ENCODE peak calls at places on chromosomes 11 and 22, in five cellular contexts. A, X, Y, T and U are unnamed samples. For H3K9me3, the result is how much of the 10 kb centered on the place peaks cover.

GRCh38 chr11:69657911-69658605 is 17.1 kb downstream of the LTO1 start:
- DNase-seq in A (no peak), X (no peak), Y (no peak), T (peak), U (no peak)

GRCh38 chr11:13016415-13016814 is 7.3 kb downstream of the RASSF10 start:
- DNase-seq in A (no peak), X (no peak), Y (no peak), T (no peak), U (no peak)

GRCh38 chr11:43576834-43577521 is 103.6 kb upstream of the HSD17B12 start:
- DNase-seq in A (peak), X (no peak), Y (peak), T (peak), U (no peak)

GRCh38 chr11:96070453-96070852 is 146.5 kb upstream of the MTMR2 start:
- DNase-seq in A (no peak), X (no peak), Y (no peak), T (no peak), U (no peak)

GRCh38 chr11:59135648-59136461 is 6.8 kb upstream of the FAM111A start:
- DNase-seq in A (peak), X (peak), Y (peak), T (peak), U (peak)

GRCh38 chr22:38572065-38572464 is 2.1 kb upstream of the DMC1 start:
- DNase-seq in A (peak), X (no peak), Y (peak), T (peak), U (peak)

GRCh38 chr11:95101935-95102334 is 12.3 kb downstream of the ENDOD1 start:
- DNase-seq in A (no peak), X (no peak), Y (no peak), T (no peak), U (no peak)

GRCh38 chr11:11752688-11753087 is 89.1 kb upstream of the USP47 start:
- DNase-seq in A (no peak), X (no peak), Y (no peak), T (no peak), U (no peak)

GRCh38 chr22:29689872-29690213 is 30.0 kb upstream of the CABP7 start:
- DNase-seq in A (peak), X (no peak), Y (peak), T (peak), U (peak)

GRCh38 chr22:20571531-20572007 is 64.2 kb downstream of the MED15 start:
- DNase-seq in A (peak), X (peak), Y (no peak), T (peak), U (peak)

GRCh38 chr11:44268807-44269080 is 41.2 kb downstream of the ALX4 start:
- DNase-seq in A (no peak), X (no peak), Y (no peak), T (no peak), U (no peak)

GRCh38 chr11:34263462-34264186 is 94.2 kb downstream of the ABTB2 start:
- DNase-seq in A (peak), X (no peak), Y (no peak), T (peak), U (no peak)

GRCh38 chr11:122751298-122752070 is 86.8 kb upstream of the CRTAM start:
- DNase-seq in A (no peak), X (no peak), Y (no peak), T (no peak), U (no peak)

GRCh38 chr11:24131698-24132097 is 365.2 kb upstream of the LUZP2 start:
- DNase-seq in A (no peak), X (no peak), Y (no peak), T (no peak), U (no peak)

GRCh38 chr22:47393191-47393590 is 630.7 kb downstream of the TBC1D22A start:
- DNase-seq in A (no peak), X (no peak), Y (no peak), T (no peak), U (no peak)
- H3K9me3 ChIP-seq in A (under half), X (under half), Y (under half), T (under half), U (under half)

DNA sequence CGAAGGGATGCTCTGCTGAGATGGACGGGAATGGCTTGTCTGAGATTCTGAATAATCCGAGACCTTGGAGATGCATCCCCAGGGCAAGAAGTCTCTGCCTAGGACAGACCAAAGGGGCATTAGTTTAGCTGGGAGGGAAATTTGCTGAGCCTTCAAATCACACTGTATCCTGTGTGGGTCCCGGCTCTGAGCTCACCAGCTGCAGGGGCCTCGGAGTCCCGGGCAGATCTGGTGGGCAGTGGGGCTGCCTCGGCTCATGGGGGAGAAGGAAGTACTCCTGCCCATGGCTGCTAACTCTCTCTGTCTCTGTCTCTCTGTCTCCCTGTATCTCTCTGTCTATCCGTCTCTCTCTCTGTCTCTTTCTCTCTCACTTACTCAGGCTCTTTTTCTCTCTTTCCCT is 522.4 kb downstream of the TBC1D22A start:
- DNase-seq in A (no peak), X (no peak), Y (no peak), T (no peak), U (no peak)
- H3K9me3 ChIP-seq in A (under half), X (under half), Y (under half), T (under half), U (under half)

GRCh38 chr22:47295226-47295901 is 532.9 kb downstream of the TBC1D22A start:
- DNase-seq in A (no peak), X (no peak), Y (no peak), T (peak), U (no peak)

GRCh38 chr22:47297261-47298016 is 535.0 kb downstream of the TBC1D22A start:
- DNase-seq in A (no peak), X (no peak), Y (no peak), T (no peak), U (no peak)

GRCh38 chr22:47295982-47296381 is 533.5 kb downstream of the TBC1D22A start:
- DNase-seq in A (no peak), X (no peak), Y (no peak), T (peak), U (no peak)

GRCh38 chr22:47298017-47298820 is 535.8 kb downstream of the TBC1D22A start:
- DNase-seq in A (no peak), X (no peak), Y (no peak), T (no peak), U (no peak)

GRCh38 chr22:47296405-47297260 is 534.2 kb downstream of the TBC1D22A start:
- DNase-seq in A (no peak), X (no peak), Y (no peak), T (no peak), U (no peak)
- H3K9me3 ChIP-seq in A (under half), X (under half), Y (under half), T (half or more), U (under half)

GRCh38 chr11:7576671-7577225 is 62.9 kb downstream of the PPFIBP2 start:
- DNase-seq in A (no peak), X (no peak), Y (peak), T (no peak), U (no peak)

GRCh38 chr11:7578276-7578955 is 64.6 kb downstream of the PPFIBP2 start:
- DNase-seq in A (no peak), X (no peak), Y (no peak), T (no peak), U (no peak)

GRCh38 chr11:7577226-7577882 is 63.6 kb downstream of the PPFIBP2 start:
- DNase-seq in A (no peak), X (no peak), Y (peak), T (no peak), U (no peak)

GRCh38 chr11:7579226-7579825 is 65.5 kb downstream of the PPFIBP2 start:
- DNase-seq in A (no peak), X (no peak), Y (no peak), T (no peak), U (no peak)

GRCh38 chr11:7577883-7578242 is 64.1 kb downstream of the PPFIBP2 start:
- DNase-seq in A (no peak), X (no peak), Y (no peak), T (no peak), U (no peak)
- H3K9me3 ChIP-seq in A (under half), X (under half), Y (under half), T (under half), U (under half)